ENCODE peak calls at places on chromosomes 11 and 22, in four cellular contexts. R is body of pancreas, B is spleen, M is substantia nigra. F is an unnamed sample.

GRCh38 chr11:44399968-44400367 is 90.0 kb upstream of the ALX4 start:
- DNase-seq in R (no peak), B (no peak), M (no peak), F (no peak)

GRCh38 chr11:47296045-47296444 is 26.1 kb downstream of the MADD start:
- DNase-seq in R (no peak), B (no peak), M (no peak), F (no peak)

GRCh38 chr11:27693398-27693797 is 6.9 kb downstream of the BDNF start:
- DNase-seq in R (no peak), B (no peak), M (no peak), F (no peak)

GRCh38 chr22:43000441-43001175 is 14.3 kb downstream of the PACSIN2 start:
- DNase-seq in R (no peak), B (no peak), M (no peak), F (no peak)

GRCh38 chr11:130652671-130653335 is 204.4 kb downstream of the ADAMTS15 start:
- DNase-seq in R (peak; percentile 54), B (no peak), M (no peak), F (no peak)

GRCh38 chr11:124870430-124870829 is 5.2 kb downstream of the ROBO3 start:
- DNase-seq in R (no peak), B (no peak), M (no peak), F (no peak)

GRCh38 chr11:77154381-77155081 is 26.5 kb downstream of the MYO7A start:
- DNase-seq in R (no peak), B (no peak), M (peak; percentile 42), F (no peak)

GRCh38 chr22:20429254-20430100 is 8.1 kb downstream of the SCARF2 start:
- DNase-seq in R (peak; percentile 66), B (peak; percentile 96), M (no peak), F (no peak)

GRCh38 chr11:83162377-83162776 is 5.4 kb downstream of the PCF11 start:
- DNase-seq in R (no peak), B (no peak), M (no peak), F (no peak)

GRCh38 chr11:124760806-124761205 is 1.3 kb downstream of the ESAM start:
- DNase-seq in R (no peak), B (no peak), M (no peak), F (no peak)

GRCh38 chr22:25845985-25846745 is 104.2 kb downstream of the MYO18B start:
- DNase-seq in R (no peak), B (no peak), M (no peak), F (no peak)

GRCh38 chr11:72190581-72191205 is 1.2 kb upstream of the FOLR1 start:
- DNase-seq in R (no peak), B (no peak), M (no peak), F (no peak)

GRCh38 chr22:40385041-40385782 is 14.8 kb downstream of the SGSM3 start:
- DNase-seq in R (peak; percentile 34), B (no peak), M (no peak), F (no peak)

GRCh38 chr11:130124096-130124495 is 35.5 kb upstream of the ST14 start:
- DNase-seq in R (peak; percentile 74), B (peak; percentile 90), M (no peak), F (peak; percentile 66)

GRCh38 chr22:22928666-22929380 is 41.2 kb downstream of the IGLL5 start:
- DNase-seq in R (peak; percentile 25), B (peak; percentile 93), M (no peak), F (no peak)

GRCh38 chr11:102138223-102138622 is 28.0 kb downstream of the YAP1 start:
- DNase-seq in R (no peak), B (no peak), M (no peak), F (no peak)
- H3K27ac ChIP-seq in R (no peak overlapping the region), B (no peak overlapping the region), M (no peak overlapping the region), F (peak overlapping the region; percentile 95)

DNA sequence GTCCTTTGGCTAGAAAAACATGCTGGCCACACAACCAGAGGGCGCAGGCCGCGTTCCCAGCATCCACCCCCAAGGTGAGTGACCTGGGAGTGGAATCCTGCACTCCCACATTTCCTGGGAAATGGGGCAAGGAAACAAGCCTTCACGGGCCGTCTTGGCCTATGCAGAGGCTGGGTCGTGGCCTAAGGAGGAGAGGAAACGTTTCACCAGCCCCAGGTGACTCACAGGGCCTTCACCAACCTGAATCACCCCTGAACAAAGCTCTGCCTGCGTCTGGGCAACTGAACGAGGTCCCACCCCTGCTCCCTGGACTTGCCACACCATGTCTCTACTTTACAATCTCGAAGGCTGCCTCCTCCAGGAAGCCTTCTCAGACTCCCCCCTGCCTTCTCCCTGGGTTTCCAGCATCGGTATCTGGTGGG is 13.2 kb downstream of the MYH9 start:
- DNase-seq in R (no peak), B (no peak), M (no peak), F (peak; percentile 81)
- H3K27ac ChIP-seq in R (peak overlapping the region; percentile 10), B (peak overlapping the region; percentile 100), M (peak overlapping the region; percentile 26), F (peak overlapping the region; percentile 99)

GRCh38 chr11:34505874-34506273 is 7.7 kb downstream of the ELF5 start:
- DNase-seq in R (no peak), B (no peak), M (no peak), F (no peak)
- H3K27ac ChIP-seq in R (no peak overlapping the region), B (no peak overlapping the region), M (no peak overlapping the region), F (no peak overlapping the region)

GRCh38 chr22:27732841-27733240 is 68.7 kb downstream of the MN1 start:
- DNase-seq in R (no peak), B (no peak), M (no peak), F (no peak)

GRCh38 chr22:27731621-27732020 is 69.9 kb downstream of the MN1 start:
- DNase-seq in R (no peak), B (no peak), M (no peak), F (no peak)

GRCh38 chr22:27727673-27728451 is 73.7 kb downstream of the MN1 start:
- DNase-seq in R (no peak), B (no peak), M (no peak), F (no peak)

GRCh38 chr22:27732391-27732790 is 69.2 kb downstream of the MN1 start:
- DNase-seq in R (no peak), B (no peak), M (no peak), F (no peak)

DNA sequence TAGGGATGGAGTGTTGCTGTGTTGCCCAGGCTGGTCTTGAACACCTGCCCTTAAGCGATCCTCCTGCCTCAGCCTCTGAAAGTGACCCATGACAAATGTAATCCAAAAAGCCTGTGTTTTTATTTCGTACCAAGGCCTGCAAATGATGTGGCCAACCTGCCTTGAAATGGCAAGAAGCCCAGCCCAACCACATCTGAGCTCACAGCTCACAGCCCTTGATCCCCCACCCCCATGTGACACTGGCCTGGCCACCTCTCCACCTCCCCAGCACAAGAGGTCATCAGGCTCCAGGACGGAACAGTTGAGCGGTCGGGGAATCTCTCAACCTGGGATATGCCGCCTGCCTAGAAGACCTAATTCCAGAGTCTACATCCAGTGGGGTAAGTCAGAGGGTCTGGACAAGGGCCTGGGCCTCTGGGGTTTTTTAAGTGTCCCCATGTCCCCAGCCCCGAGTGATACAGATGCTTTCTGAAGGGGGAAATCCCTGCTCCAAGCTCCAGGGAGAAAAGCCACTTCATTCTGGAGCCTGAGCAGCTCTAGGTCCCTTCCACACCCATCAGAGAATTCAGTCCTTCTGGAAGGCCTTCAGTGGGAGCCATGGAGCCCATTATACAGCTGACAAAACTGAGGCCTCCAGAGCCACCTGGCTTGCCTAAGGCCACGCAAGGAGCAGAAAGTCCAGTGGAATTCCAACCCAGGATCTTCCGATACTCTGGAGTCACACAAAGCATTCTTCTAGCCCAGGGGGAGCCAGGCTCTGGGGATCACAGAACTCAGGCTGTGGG is 70.7 kb downstream of the MN1 start:
- DNase-seq in R (no peak), B (no peak), M (no peak), F (no peak)
- H3K27ac ChIP-seq in R (no peak overlapping the region), B (no peak overlapping the region), M (no peak overlapping the region), F (no peak overlapping the region)

GRCh38 chr11:12674571-12674935 is 332 bp downstream of the TEAD1 start:
- DNase-seq in R (no peak), B (no peak), M (no peak), F (no peak)
- H3K27ac ChIP-seq in R (peak overlapping the region; percentile 79), B (peak overlapping the region; percentile 90), M (peak overlapping the region; percentile 54), F (peak overlapping the region; percentile 87)

DNA sequence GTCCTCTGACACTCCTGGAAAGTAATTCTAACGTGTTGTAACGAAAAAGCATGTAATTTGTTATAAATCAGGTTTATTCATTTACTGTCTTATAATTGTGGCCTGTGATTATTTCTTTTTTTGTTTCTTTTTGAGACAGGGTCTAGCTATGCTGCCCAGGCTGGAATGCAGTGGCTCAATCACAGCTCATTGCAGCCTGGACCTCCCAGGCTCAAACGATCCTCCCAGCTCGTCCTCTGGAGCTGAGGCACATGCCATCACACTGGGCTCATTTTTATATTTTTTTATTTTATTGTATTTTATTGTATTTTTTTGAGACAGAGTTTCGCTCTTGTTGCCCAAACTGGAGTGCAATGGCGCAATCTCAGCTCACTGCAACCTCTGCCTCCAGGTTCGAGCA is 15.9 kb downstream of the DENND5A start:
- DNase-seq in R (no peak), B (no peak), M (no peak), F (no peak)
- H3K27ac ChIP-seq in R (no peak overlapping the region), B (peak overlapping the region; percentile 68), M (no peak overlapping the region), F (no peak overlapping the region)

DNA sequence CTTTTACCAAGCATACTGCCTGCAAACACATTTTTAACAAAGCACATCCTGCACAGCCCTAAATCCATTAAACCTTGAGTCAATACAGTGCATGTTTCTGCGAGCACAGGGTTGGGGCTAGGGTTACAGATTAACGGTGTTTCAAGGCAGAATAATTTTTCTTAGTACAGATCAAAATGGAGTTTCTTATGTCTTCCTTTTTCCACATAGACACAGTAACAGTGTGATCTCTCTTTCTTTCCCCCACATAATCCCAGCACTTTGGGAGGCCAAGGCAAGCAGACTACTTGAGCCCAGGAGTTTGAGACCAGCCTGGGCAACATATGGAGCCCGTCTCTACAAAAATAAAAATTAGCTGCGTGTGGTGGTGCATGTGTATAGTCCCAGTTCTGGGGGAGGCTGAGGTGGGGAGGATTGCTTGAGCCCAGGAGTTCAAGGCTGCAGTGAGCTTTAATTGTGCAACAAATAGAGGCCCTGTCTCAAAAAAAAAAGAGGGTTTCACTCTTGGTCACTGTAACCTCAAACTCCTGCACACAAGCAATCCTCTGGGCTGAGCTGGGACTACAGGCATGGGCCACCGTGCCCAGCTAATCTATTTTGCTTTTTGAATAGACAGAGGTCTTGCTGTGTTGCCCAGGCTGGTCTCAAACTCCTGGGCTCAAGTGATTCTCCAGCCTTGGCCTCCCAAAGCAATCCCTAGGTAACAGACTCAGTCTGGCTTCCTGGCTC is 19.7 kb upstream of the SLC3A2 start:
- DNase-seq in R (no peak), B (peak; percentile 27), M (no peak), F (no peak)
- H3K27ac ChIP-seq in R (no peak overlapping the region), B (no peak overlapping the region), M (no peak overlapping the region), F (peak overlapping the region; percentile 27)

DNA sequence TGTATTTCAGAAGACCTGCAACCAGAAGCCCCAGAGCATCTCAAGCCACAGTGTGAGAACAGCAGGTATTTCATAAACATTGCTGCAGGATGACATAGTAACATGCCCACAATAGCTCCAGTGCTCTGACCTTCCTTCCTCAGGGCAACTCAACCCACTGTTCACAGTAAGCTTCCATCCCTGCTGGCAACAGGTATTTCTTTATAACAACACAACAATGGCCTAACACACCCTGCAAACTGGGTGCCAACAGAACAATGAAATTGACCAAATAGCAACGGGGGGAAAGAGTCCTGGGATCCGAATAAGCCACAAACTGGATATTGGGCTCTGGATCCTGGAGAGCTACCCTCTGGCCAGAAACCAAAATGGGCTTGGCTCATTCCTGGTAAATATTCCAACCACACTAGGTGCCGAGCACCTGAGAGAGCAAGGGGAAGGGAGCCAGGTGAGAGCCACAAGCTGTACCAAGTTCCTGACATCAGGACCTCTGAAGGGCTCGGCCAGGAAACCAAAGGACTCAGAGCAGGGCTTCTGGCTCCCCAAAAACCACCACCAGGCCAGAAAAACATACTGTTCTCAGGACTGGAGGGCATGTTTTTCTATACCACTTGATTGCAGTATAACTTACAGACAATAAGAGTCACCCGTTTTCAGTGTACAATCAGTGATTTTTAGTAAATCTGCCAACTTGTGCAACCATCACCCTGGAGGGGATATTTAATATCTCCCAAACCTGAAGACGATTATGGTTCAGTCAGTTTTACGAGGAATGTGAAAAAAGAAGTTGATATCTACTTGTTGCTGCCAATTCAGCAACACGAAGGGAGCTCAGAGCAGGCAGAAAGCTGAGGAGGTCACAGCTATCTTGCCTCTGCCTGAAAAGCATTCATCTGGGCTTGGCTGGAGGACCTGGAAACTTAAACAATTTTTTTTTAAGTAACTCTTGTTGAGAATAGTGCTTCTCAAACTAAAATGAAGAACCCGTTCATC is 99.3 kb downstream of the MICAL3 start:
- DNase-seq in R (no peak), B (no peak), M (no peak), F (no peak)
- H3K27ac ChIP-seq in R (no peak overlapping the region), B (no peak overlapping the region), M (no peak overlapping the region), F (no peak overlapping the region)